ENCODE peak calls at places on chromosomes 16 and 17, in six cellular contexts. H is brain microvascular endothelial cell; Y is foreskin melanocyte; F is naive thymus-derived CD4-positive, alpha-beta T cell; K is NCI-H2029; D is Daoy. J is an unnamed sample.

GRCh38 chr16:79171504-79172240 is 428.9 kb downstream of the MAF start:
- DNase-seq in H (no peak), Y (no peak), F (no peak), K (peak), D (peak), J (no peak)

GRCh38 chr17:4444782-4445473 is 11.2 kb downstream of the SPNS3 start:
- DNase-seq in H (no peak), Y (no peak), F (no peak), K (peak), D (peak), J (no peak)

GRCh38 chr17:1532836-1533602 is 16.6 kb upstream of the INPP5K start:
- DNase-seq in H (no peak), Y (no peak), F (peak), K (no peak), D (peak), J (peak)

GRCh38 chr17:67628580-67629013 is 89.1 kb upstream of the NOL11 start:
- DNase-seq in H (no peak), Y (no peak), F (no peak), K (no peak), D (peak), J (no peak)

GRCh38 chr16:10738231-10739077 is 5.2 kb upstream of the NUBP1 start:
- DNase-seq in H (peak), Y (peak), F (no peak), K (no peak), D (peak), J (peak)

GRCh38 chr17:4937553-4937952 is 2.3 kb downstream of the SLC25A11 start:
- DNase-seq in H (no peak), Y (no peak), F (no peak), K (no peak), D (no peak), J (no peak)

GRCh38 chr16:68781784-68782183 is 44.7 kb downstream of the CDH1 start:
- DNase-seq in H (no peak), Y (no peak), F (no peak), K (no peak), D (no peak), J (no peak)

GRCh38 chr17:784143-784542 is 2.0 kb downstream of the MRM3 start:
- DNase-seq in H (no peak), Y (no peak), F (no peak), K (no peak), D (no peak), J (no peak)

GRCh38 chr17:76585048-76585648 is 512 bp downstream of the ST6GALNAC2 start:
- DNase-seq in H (no peak), Y (no peak), F (no peak), K (no peak), D (no peak), J (no peak)

GRCh38 chr17:35135322-35135721 is 6.8 kb downstream of the NLE1 start:
- DNase-seq in H (no peak), Y (no peak), F (no peak), K (no peak), D (no peak), J (no peak)

GRCh38 chr16:20901441-20902112 is 1.0 kb downstream of the LYRM1 start:
- DNase-seq in H (no peak), Y (peak), F (peak), K (no peak), D (peak), J (peak)

GRCh38 chr16:25893332-25893731 is 201.6 kb downstream of the HS3ST4 start:
- DNase-seq in H (no peak), Y (no peak), F (no peak), K (no peak), D (no peak), J (no peak)

GRCh38 chr17:80424261-80424660 is 9.3 kb downstream of the ENDOV start:
- DNase-seq in H (no peak), Y (no peak), F (no peak), K (no peak), D (no peak), J (no peak)

GRCh38 chr17:80457236-80457856 is 19.1 kb downstream of the NPTX1 start:
- DNase-seq in H (no peak), Y (no peak), F (no peak), K (no peak), D (no peak), J (no peak)

GRCh38 chr17:5422505-5422904 is 2.5 kb downstream of the RPAIN start:
- DNase-seq in H (peak), Y (peak), F (no peak), K (no peak), D (peak), J (no peak)

GRCh38 chr17:30021708-30022317 is 80.4 kb downstream of the EFCAB5 start:
- DNase-seq in H (peak), Y (peak), F (no peak), K (peak), D (peak), J (peak)

GRCh38 chr17:5537251-5537650 is 47.1 kb downstream of the NLRP1 start:
- DNase-seq in H (no peak), Y (no peak), F (no peak), K (no peak), D (no peak), J (no peak)

GRCh38 chr17:39655105-39655504 is 10.0 kb upstream of the TCAP start:
- DNase-seq in H (no peak), Y (no peak), F (no peak), K (no peak), D (no peak), J (no peak)

GRCh38 chr16:4693956-4694663 is 748 bp downstream of the NUDT16L1 start:
- DNase-seq in H (peak), Y (no peak), F (no peak), K (no peak), D (peak), J (peak)

GRCh38 chr16:10297341-10298006 is 88.4 kb upstream of the ATF7IP2 start:
- DNase-seq in H (no peak), Y (no peak), F (no peak), K (no peak), D (no peak), J (no peak)

GRCh38 chr17:60823520-60823919 is 145.9 kb downstream of the BCAS3 start:
- DNase-seq in H (no peak), Y (no peak), F (no peak), K (no peak), D (no peak), J (no peak)

J was measured in stimulated activated CD4-positive, alpha-beta T cell treated with anti-CD3 and anti-CD28 coated beads, Interleukin-4, amount 100 ng/mL, for 1 hour.